ENCODE peak calls at places on chromosomes 2 and 18, in eight cellular contexts. One of them, this sample, is unnamed.

GRCh38 chr2:112187805-112188596 is 49.8 kb downstream of the FBLN7 start:
- DNase-seq in activated T-cell treated with anti-CD3 and anti-CD28 coated beads, Interleukin-2, amount 50 U/mL, for 1 hour: peak
- DNase-seq in ELF-1: no peak
- DNase-seq in GDM1: no peak
- DNase-seq in NCI-H345: no peak
- DNase-seq in AG20443: no peak
- DNase-seq in fibroblast of pulmonary artery: peak
- DNase-seq in SHP77 treated with DMSO at 0.1 percent for 48 hours: no peak
- DNase-seq in this sample: no peak

GRCh38 chr2:11292464-11293255 is 51.8 kb downstream of the ROCK2 start:
- DNase-seq in fibroblast of pulmonary artery: peak
- DNase-seq in ELF-1: peak
- DNase-seq in AG20443: no peak
- DNase-seq in NCI-H345: no peak
- DNase-seq in GDM1: no peak
- DNase-seq in activated T-cell treated with anti-CD3 and anti-CD28 coated beads, Interleukin-2, amount 50 U/mL, for 1 hour: no peak
- DNase-seq in SHP77 treated with DMSO at 0.1 percent for 48 hours: no peak
- DNase-seq in this sample: peak

GRCh38 chr2:65320042-65320711 is 92.5 kb downstream of the ACTR2 start:
- DNase-seq in NCI-H345: no peak
- DNase-seq in GDM1: no peak
- DNase-seq in fibroblast of pulmonary artery: peak
- DNase-seq in ELF-1: peak
- DNase-seq in AG20443: peak
- DNase-seq in SHP77 treated with DMSO at 0.1 percent for 48 hours: no peak
- DNase-seq in activated T-cell treated with anti-CD3 and anti-CD28 coated beads, Interleukin-2, amount 50 U/mL, for 1 hour: no peak
- DNase-seq in this sample: peak

GRCh38 chr2:157261199-157261782 is 3.8 kb downstream of the GALNT5 start:
- DNase-seq in NCI-H345: peak
- DNase-seq in AG20443: peak
- DNase-seq in fibroblast of pulmonary artery: peak
- DNase-seq in activated T-cell treated with anti-CD3 and anti-CD28 coated beads, Interleukin-2, amount 50 U/mL, for 1 hour: no peak
- DNase-seq in GDM1: no peak
- DNase-seq in ELF-1: peak
- DNase-seq in SHP77 treated with DMSO at 0.1 percent for 48 hours: no peak
- DNase-seq in this sample: peak

GRCh38 chr2:233247744-233248143 is 3.7 kb upstream of the ATG16L1 start:
- DNase-seq in activated T-cell treated with anti-CD3 and anti-CD28 coated beads, Interleukin-2, amount 50 U/mL, for 1 hour: no peak
- DNase-seq in fibroblast of pulmonary artery: peak
- DNase-seq in ELF-1: no peak
- DNase-seq in SHP77 treated with DMSO at 0.1 percent for 48 hours: no peak
- DNase-seq in AG20443: no peak
- DNase-seq in NCI-H345: no peak
- DNase-seq in GDM1: no peak
- DNase-seq in this sample: no peak

GRCh38 chr2:218438601-218439000 is 19.7 kb downstream of the VIL1 start:
- DNase-seq in NCI-H345: no peak
- DNase-seq in ELF-1: no peak
- DNase-seq in SHP77 treated with DMSO at 0.1 percent for 48 hours: no peak
- DNase-seq in fibroblast of pulmonary artery: no peak
- DNase-seq in GDM1: no peak
- DNase-seq in activated T-cell treated with anti-CD3 and anti-CD28 coated beads, Interleukin-2, amount 50 U/mL, for 1 hour: no peak
- DNase-seq in AG20443: no peak
- DNase-seq in this sample: no peak

GRCh38 chr18:9103488-9103887 is 989 bp downstream of the NDUFV2 start:
- DNase-seq in fibroblast of pulmonary artery: peak
- DNase-seq in activated T-cell treated with anti-CD3 and anti-CD28 coated beads, Interleukin-2, amount 50 U/mL, for 1 hour: no peak
- DNase-seq in SHP77 treated with DMSO at 0.1 percent for 48 hours: no peak
- DNase-seq in AG20443: peak
- DNase-seq in ELF-1: no peak
- DNase-seq in NCI-H345: no peak
- DNase-seq in GDM1: no peak
- DNase-seq in this sample: no peak

GRCh38 chr2:20439503-20439902 is 7.4 kb upstream of the RHOB start:
- DNase-seq in ELF-1: no peak
- DNase-seq in AG20443: no peak
- DNase-seq in SHP77 treated with DMSO at 0.1 percent for 48 hours: no peak
- DNase-seq in fibroblast of pulmonary artery: peak
- DNase-seq in activated T-cell treated with anti-CD3 and anti-CD28 coated beads, Interleukin-2, amount 50 U/mL, for 1 hour: no peak
- DNase-seq in NCI-H345: no peak
- DNase-seq in GDM1: peak
- DNase-seq in this sample: no peak

GRCh38 chr18:45221363-45221762 is 393.9 kb upstream of the SLC14A2 start:
- DNase-seq in AG20443: peak
- DNase-seq in NCI-H345: no peak
- DNase-seq in ELF-1: no peak
- DNase-seq in fibroblast of pulmonary artery: peak
- DNase-seq in activated T-cell treated with anti-CD3 and anti-CD28 coated beads, Interleukin-2, amount 50 U/mL, for 1 hour: no peak
- DNase-seq in SHP77 treated with DMSO at 0.1 percent for 48 hours: no peak
- DNase-seq in GDM1: no peak
- DNase-seq in this sample: peak

GRCh38 chr18:55856191-55856590 is 268.2 kb upstream of the TCF4 start:
- DNase-seq in activated T-cell treated with anti-CD3 and anti-CD28 coated beads, Interleukin-2, amount 50 U/mL, for 1 hour: no peak
- DNase-seq in ELF-1: peak
- DNase-seq in AG20443: peak
- DNase-seq in GDM1: no peak
- DNase-seq in fibroblast of pulmonary artery: peak
- DNase-seq in SHP77 treated with DMSO at 0.1 percent for 48 hours: no peak
- DNase-seq in NCI-H345: no peak
- DNase-seq in this sample: no peak

GRCh38 chr2:222796413-222797103 is 64.3 kb upstream of the ACSL3 start:
- DNase-seq in activated T-cell treated with anti-CD3 and anti-CD28 coated beads, Interleukin-2, amount 50 U/mL, for 1 hour: no peak
- DNase-seq in AG20443: no peak
- DNase-seq in SHP77 treated with DMSO at 0.1 percent for 48 hours: peak
- DNase-seq in GDM1: no peak
- DNase-seq in fibroblast of pulmonary artery: no peak
- DNase-seq in ELF-1: peak
- DNase-seq in NCI-H345: peak
- DNase-seq in this sample: no peak

GRCh38 chr2:150060341-150060740 is 427.1 kb downstream of the RND3 start:
- DNase-seq in NCI-H345: no peak
- DNase-seq in AG20443: peak
- DNase-seq in GDM1: no peak
- DNase-seq in SHP77 treated with DMSO at 0.1 percent for 48 hours: no peak
- DNase-seq in fibroblast of pulmonary artery: peak
- DNase-seq in ELF-1: no peak
- DNase-seq in activated T-cell treated with anti-CD3 and anti-CD28 coated beads, Interleukin-2, amount 50 U/mL, for 1 hour: no peak
- DNase-seq in this sample: no peak

GRCh38 chr2:81171447-81171846 is 866.9 kb upstream of the LRRTM1 start:
- DNase-seq in AG20443: no peak
- DNase-seq in NCI-H345: no peak
- DNase-seq in SHP77 treated with DMSO at 0.1 percent for 48 hours: no peak
- DNase-seq in ELF-1: no peak
- DNase-seq in activated T-cell treated with anti-CD3 and anti-CD28 coated beads, Interleukin-2, amount 50 U/mL, for 1 hour: no peak
- DNase-seq in GDM1: no peak
- DNase-seq in fibroblast of pulmonary artery: no peak
- DNase-seq in this sample: no peak

GRCh38 chr2:224135881-224136280 is 96.8 kb upstream of the SERPINE2 start:
- DNase-seq in NCI-H345: no peak
- DNase-seq in SHP77 treated with DMSO at 0.1 percent for 48 hours: no peak
- DNase-seq in fibroblast of pulmonary artery: no peak
- DNase-seq in activated T-cell treated with anti-CD3 and anti-CD28 coated beads, Interleukin-2, amount 50 U/mL, for 1 hour: no peak
- DNase-seq in AG20443: no peak
- DNase-seq in GDM1: no peak
- DNase-seq in ELF-1: no peak
- DNase-seq in this sample: no peak

GRCh38 chr2:201964011-201964410 is 69.6 kb upstream of the FZD7 start:
- DNase-seq in AG20443: no peak
- DNase-seq in activated T-cell treated with anti-CD3 and anti-CD28 coated beads, Interleukin-2, amount 50 U/mL, for 1 hour: no peak
- DNase-seq in GDM1: no peak
- DNase-seq in SHP77 treated with DMSO at 0.1 percent for 48 hours: no peak
- DNase-seq in ELF-1: no peak
- DNase-seq in NCI-H345: no peak
- DNase-seq in fibroblast of pulmonary artery: no peak
- DNase-seq in this sample: no peak

GRCh38 chr2:5758346-5758745 is 66.2 kb downstream of the SOX11 start:
- DNase-seq in ELF-1: no peak
- DNase-seq in GDM1: no peak
- DNase-seq in AG20443: no peak
- DNase-seq in activated T-cell treated with anti-CD3 and anti-CD28 coated beads, Interleukin-2, amount 50 U/mL, for 1 hour: no peak
- DNase-seq in NCI-H345: no peak
- DNase-seq in fibroblast of pulmonary artery: no peak
- DNase-seq in SHP77 treated with DMSO at 0.1 percent for 48 hours: no peak
- DNase-seq in this sample: no peak

GRCh38 chr2:114119846-114120348 is 230.0 kb downstream of the ACTR3 start:
- DNase-seq in AG20443: peak
- DNase-seq in GDM1: no peak
- DNase-seq in NCI-H345: no peak
- DNase-seq in activated T-cell treated with anti-CD3 and anti-CD28 coated beads, Interleukin-2, amount 50 U/mL, for 1 hour: no peak
- DNase-seq in SHP77 treated with DMSO at 0.1 percent for 48 hours: no peak
- DNase-seq in ELF-1: peak
- DNase-seq in fibroblast of pulmonary artery: no peak
- DNase-seq in this sample: peak

GRCh38 chr18:30766053-30766452 is 276.5 kb downstream of the DSC3 start:
- DNase-seq in ELF-1: no peak
- DNase-seq in NCI-H345: no peak
- DNase-seq in activated T-cell treated with anti-CD3 and anti-CD28 coated beads, Interleukin-2, amount 50 U/mL, for 1 hour: no peak
- DNase-seq in AG20443: no peak
- DNase-seq in GDM1: no peak
- DNase-seq in fibroblast of pulmonary artery: no peak
- DNase-seq in SHP77 treated with DMSO at 0.1 percent for 48 hours: no peak
- DNase-seq in this sample: no peak

GRCh38 chr2:216692636-216693413 is 2.5 kb downstream of the IGFBP5 start:
- DNase-seq in SHP77 treated with DMSO at 0.1 percent for 48 hours: peak
- DNase-seq in fibroblast of pulmonary artery: peak
- DNase-seq in ELF-1: peak
- DNase-seq in GDM1: no peak
- DNase-seq in AG20443: peak
- DNase-seq in activated T-cell treated with anti-CD3 and anti-CD28 coated beads, Interleukin-2, amount 50 U/mL, for 1 hour: peak
- DNase-seq in NCI-H345: peak
- DNase-seq in this sample: no peak

GRCh38 chr2:68936462-68936861 is 16.2 kb downstream of the GKN2 start:
- DNase-seq in fibroblast of pulmonary artery: peak
- DNase-seq in GDM1: no peak
- DNase-seq in activated T-cell treated with anti-CD3 and anti-CD28 coated beads, Interleukin-2, amount 50 U/mL, for 1 hour: no peak
- DNase-seq in AG20443: peak
- DNase-seq in ELF-1: no peak
- DNase-seq in SHP77 treated with DMSO at 0.1 percent for 48 hours: no peak
- DNase-seq in NCI-H345: no peak
- DNase-seq in this sample: peak

GRCh38 chr2:64876137-64876647 is 113.0 kb upstream of the SLC1A4 start:
- DNase-seq in AG20443: peak
- DNase-seq in GDM1: no peak
- DNase-seq in activated T-cell treated with anti-CD3 and anti-CD28 coated beads, Interleukin-2, amount 50 U/mL, for 1 hour: no peak
- DNase-seq in SHP77 treated with DMSO at 0.1 percent for 48 hours: peak
- DNase-seq in fibroblast of pulmonary artery: peak
- DNase-seq in NCI-H345: no peak
- DNase-seq in ELF-1: peak
- DNase-seq in this sample: peak

GRCh38 chr2:23411752-23412431 is 26.9 kb downstream of the KLHL29 start:
- DNase-seq in SHP77 treated with DMSO at 0.1 percent for 48 hours: no peak
- DNase-seq in fibroblast of pulmonary artery: peak
- DNase-seq in ELF-1: no peak
- DNase-seq in GDM1: no peak
- DNase-seq in activated T-cell treated with anti-CD3 and anti-CD28 coated beads, Interleukin-2, amount 50 U/mL, for 1 hour: no peak
- DNase-seq in NCI-H345: no peak
- DNase-seq in AG20443: peak
- DNase-seq in this sample: peak

GRCh38 chr2:112811841-112812306 is 24.7 kb downstream of the IL1B start:
- DNase-seq in GDM1: no peak
- DNase-seq in fibroblast of pulmonary artery: peak
- DNase-seq in activated T-cell treated with anti-CD3 and anti-CD28 coated beads, Interleukin-2, amount 50 U/mL, for 1 hour: no peak
- DNase-seq in ELF-1: no peak
- DNase-seq in NCI-H345: no peak
- DNase-seq in SHP77 treated with DMSO at 0.1 percent for 48 hours: no peak
- DNase-seq in AG20443: peak
- DNase-seq in this sample: peak

GRCh38 chr2:28753043-28753683 is 1.5 kb downstream of the PPP1CB start:
- DNase-seq in SHP77 treated with DMSO at 0.1 percent for 48 hours: peak
- DNase-seq in fibroblast of pulmonary artery: peak
- DNase-seq in AG20443: peak
- DNase-seq in GDM1: peak
- DNase-seq in NCI-H345: peak
- DNase-seq in activated T-cell treated with anti-CD3 and anti-CD28 coated beads, Interleukin-2, amount 50 U/mL, for 1 hour: peak
- DNase-seq in ELF-1: peak
- DNase-seq in this sample: peak

GRCh38 chr2:74439373-74440004 is 2.2 kb downstream of the RTKN start:
- DNase-seq in activated T-cell treated with anti-CD3 and anti-CD28 coated beads, Interleukin-2, amount 50 U/mL, for 1 hour: no peak
- DNase-seq in SHP77 treated with DMSO at 0.1 percent for 48 hours: no peak
- DNase-seq in fibroblast of pulmonary artery: no peak
- DNase-seq in GDM1: no peak
- DNase-seq in AG20443: no peak
- DNase-seq in NCI-H345: no peak
- DNase-seq in ELF-1: no peak
- DNase-seq in this sample: no peak

GRCh38 chr18:49849331-49850217 is 36.2 kb upstream of the ACAA2 start:
- DNase-seq in SHP77 treated with DMSO at 0.1 percent for 48 hours: no peak
- DNase-seq in ELF-1: peak
- DNase-seq in AG20443: peak
- DNase-seq in activated T-cell treated with anti-CD3 and anti-CD28 coated beads, Interleukin-2, amount 50 U/mL, for 1 hour: no peak
- DNase-seq in fibroblast of pulmonary artery: peak
- DNase-seq in NCI-H345: peak
- DNase-seq in GDM1: no peak
- DNase-seq in this sample: peak

GRCh38 chr2:217989221-217989948 is 13.4 kb downstream of the TNS1 start:
- DNase-seq in NCI-H345: no peak
- DNase-seq in fibroblast of pulmonary artery: no peak
- DNase-seq in activated T-cell treated with anti-CD3 and anti-CD28 coated beads, Interleukin-2, amount 50 U/mL, for 1 hour: no peak
- DNase-seq in GDM1: no peak
- DNase-seq in ELF-1: no peak
- DNase-seq in SHP77 treated with DMSO at 0.1 percent for 48 hours: no peak
- DNase-seq in AG20443: no peak
- DNase-seq in this sample: no peak

GRCh38 chr2:226742346-226742745 is 57.3 kb downstream of the IRS1 start:
- DNase-seq in NCI-H345: no peak
- DNase-seq in AG20443: no peak
- DNase-seq in activated T-cell treated with anti-CD3 and anti-CD28 coated beads, Interleukin-2, amount 50 U/mL, for 1 hour: no peak
- DNase-seq in GDM1: no peak
- DNase-seq in fibroblast of pulmonary artery: peak
- DNase-seq in SHP77 treated with DMSO at 0.1 percent for 48 hours: no peak
- DNase-seq in ELF-1: no peak
- DNase-seq in this sample: peak

GRCh38 chr2:196315388-196316049 is 144.1 kb upstream of the STK17B start:
- DNase-seq in activated T-cell treated with anti-CD3 and anti-CD28 coated beads, Interleukin-2, amount 50 U/mL, for 1 hour: no peak
- DNase-seq in SHP77 treated with DMSO at 0.1 percent for 48 hours: no peak
- DNase-seq in ELF-1: no peak
- DNase-seq in NCI-H345: no peak
- DNase-seq in fibroblast of pulmonary artery: peak
- DNase-seq in AG20443: no peak
- DNase-seq in GDM1: no peak
- DNase-seq in this sample: no peak

GRCh38 chr2:127133793-127134192 is 26.8 kb upstream of the BIN1 start:
- DNase-seq in GDM1: no peak
- DNase-seq in NCI-H345: no peak
- DNase-seq in AG20443: no peak
- DNase-seq in ELF-1: no peak
- DNase-seq in SHP77 treated with DMSO at 0.1 percent for 48 hours: no peak
- DNase-seq in activated T-cell treated with anti-CD3 and anti-CD28 coated beads, Interleukin-2, amount 50 U/mL, for 1 hour: no peak
- DNase-seq in fibroblast of pulmonary artery: no peak
- DNase-seq in this sample: no peak

GRCh38 chr18:68316636-68317035 is 398.3 kb downstream of the TMX3 start:
- DNase-seq in ELF-1: no peak
- DNase-seq in fibroblast of pulmonary artery: peak
- DNase-seq in GDM1: no peak
- DNase-seq in activated T-cell treated with anti-CD3 and anti-CD28 coated beads, Interleukin-2, amount 50 U/mL, for 1 hour: no peak
- DNase-seq in SHP77 treated with DMSO at 0.1 percent for 48 hours: peak
- DNase-seq in AG20443: peak
- DNase-seq in NCI-H345: peak
- DNase-seq in this sample: peak

GRCh38 chr2:171272039-171272438 is 111.3 kb upstream of the TLK1 start:
- DNase-seq in NCI-H345: no peak
- DNase-seq in AG20443: peak
- DNase-seq in GDM1: no peak
- DNase-seq in activated T-cell treated with anti-CD3 and anti-CD28 coated beads, Interleukin-2, amount 50 U/mL, for 1 hour: no peak
- DNase-seq in SHP77 treated with DMSO at 0.1 percent for 48 hours: no peak
- DNase-seq in fibroblast of pulmonary artery: peak
- DNase-seq in ELF-1: peak
- DNase-seq in this sample: peak

GRCh38 chr2:235026649-235027557 is 75.1 kb downstream of the SH3BP4 start:
- DNase-seq in fibroblast of pulmonary artery: peak
- DNase-seq in SHP77 treated with DMSO at 0.1 percent for 48 hours: peak
- DNase-seq in GDM1: no peak
- DNase-seq in NCI-H345: peak
- DNase-seq in AG20443: peak
- DNase-seq in ELF-1: peak
- DNase-seq in activated T-cell treated with anti-CD3 and anti-CD28 coated beads, Interleukin-2, amount 50 U/mL, for 1 hour: no peak
- DNase-seq in this sample: no peak

GRCh38 chr2:88187038-88187676 is 17.0 kb downstream of the THNSL2 start:
- DNase-seq in fibroblast of pulmonary artery: peak
- DNase-seq in activated T-cell treated with anti-CD3 and anti-CD28 coated beads, Interleukin-2, amount 50 U/mL, for 1 hour: no peak
- DNase-seq in NCI-H345: peak
- DNase-seq in GDM1: peak
- DNase-seq in AG20443: peak
- DNase-seq in ELF-1: peak
- DNase-seq in SHP77 treated with DMSO at 0.1 percent for 48 hours: peak
- DNase-seq in this sample: peak